ENCODE peak calls at places on chromosome 19, in ten cellular contexts. J, C, T, W, Q, X, Z, A, O and F are unnamed samples.

GRCh38 chr19:19526581-19527370 is 1.9 kb upstream of the YJEFN3 start:
- DNase-seq in J (no peak), C (no peak), T (no peak), W (peak; percentile 37), Q (peak; percentile 58), X (no peak), Z (no peak), A (no peak), O (no peak), F (no peak)

GRCh38 chr19:34837262-34837661 is 64.2 kb upstream of the ZNF599 start:
- DNase-seq in J (peak; percentile 68), C (no peak), T (no peak), W (no peak), Q (no peak), X (no peak), Z (no peak), A (no peak), O (peak; percentile 3), F (peak; percentile 64)

GRCh38 chr19:45473366-45474190 is 5.8 kb downstream of the FOSB start:
- DNase-seq in J (no peak), C (no peak), T (no peak), W (no peak), Q (no peak), X (no peak), Z (no peak), A (no peak), O (no peak), F (no peak)

GRCh38 chr19:55179570-55180484 is at the start of gene SYT5:
- DNase-seq in J (peak; percentile 62), C (peak; percentile 82), T (peak; percentile 63), W (peak; percentile 59), Q (peak; percentile 77), X (no peak), Z (no peak), A (no peak), O (peak; percentile 46), F (no peak)

GRCh38 chr19:18879579-18880373 is 16.2 kb downstream of the CERS1 start:
- DNase-seq in J (peak; percentile 87), C (no peak), T (no peak), W (no peak), Q (peak; percentile 60), X (no peak), Z (no peak), A (peak; percentile 61), O (peak; percentile 27), F (no peak)

GRCh38 chr19:5823579-5824281 is 15.8 kb downstream of the FUT6 start:
- DNase-seq in J (peak; percentile 67), C (peak; percentile 72), T (no peak), W (no peak), Q (no peak), X (no peak), Z (peak; percentile 52), A (peak; percentile 37), O (peak; percentile 10), F (no peak)

GRCh38 chr19:35106898-35107540 is 8.6 kb upstream of the FXYD3 start:
- DNase-seq in J (no peak), C (no peak), T (no peak), W (no peak), Q (no peak), X (no peak), Z (no peak), A (no peak), O (no peak), F (no peak)

GRCh38 chr19:18558202-18558555 is 509 bp downstream of the KXD1 start:
- DNase-seq in J (no peak), C (no peak), T (no peak), W (no peak), Q (no peak), X (no peak), Z (no peak), A (no peak), O (peak; percentile 6), F (no peak)

GRCh38 chr19:21483589-21484170 is 21.7 kb upstream of the ZNF429 start:
- DNase-seq in J (peak; percentile 56), C (peak; percentile 52), T (peak; percentile 62), W (no peak), Q (peak; percentile 55), X (no peak), Z (peak; percentile 5), A (no peak), O (peak; percentile 37), F (no peak)

GRCh38 chr19:18915639-18916038 is 3.5 kb downstream of the COPE start:
- DNase-seq in J (peak; percentile 51), C (no peak), T (peak; percentile 36), W (peak; percentile 52), Q (peak; percentile 50), X (peak; percentile 30), Z (peak; percentile 26), A (no peak), O (peak; percentile 48), F (no peak)

GRCh38 chr19:4991538-4991937 is 22.6 kb downstream of the KDM4B start:
- DNase-seq in J (no peak), C (no peak), T (no peak), W (no peak), Q (no peak), X (no peak), Z (no peak), A (no peak), O (no peak), F (no peak)

GRCh38 chr19:2777952-2778683 is 5.0 kb downstream of the SGTA start:
- DNase-seq in J (no peak), C (no peak), T (no peak), W (no peak), Q (no peak), X (no peak), Z (no peak), A (no peak), O (no peak), F (no peak)

GRCh38 chr19:41195675-41196497 is 2.9 kb downstream of the CYP2S1 start:
- DNase-seq in J (no peak), C (no peak), T (no peak), W (peak; percentile 47), Q (no peak), X (peak; percentile 86), Z (no peak), A (no peak), O (peak; percentile 39), F (no peak)